ENCODE peak calls at places on chromosome 21, in eight cellular contexts. V is mammary epithelial cell; Q is small intestine; W is skeletal muscle cell; H is amygdala; N is mucosa of descending colon; L is stimulated activated CD4-positive, alpha-beta T cell treated with anti-CD3 and anti-CD28 coated beads, Interleukin-12 subunit alpha, Interleukin-12 subunit beta, amount 100 ng/mL, for 48 hours; F is naive thymus-derived CD4-positive, alpha-beta T cell. M is an unnamed sample.
A peak's percentile ranks its signal among the peaks of the same experiment; 100 is the strongest.

GRCh38 chr21:25368531-25368930 is 238.8 kb downstream of the MRPL39 start:
- DNase-seq in V (no peak), Q (no peak), W (no peak), H (no peak), N (no peak), L (no peak), F (no peak), M (no peak)

GRCh38 chr21:46357684-46358425 is 33.9 kb downstream of the PCNT start:
- DNase-seq in V (no peak), Q (no peak), W (no peak), H (no peak), N (no peak), L (no peak), F (no peak), M (no peak)

GRCh38 chr21:39319814-39320332 is 6.4 kb upstream of the BRWD1 start:
- DNase-seq in V (no peak), Q (no peak), W (no peak), H (no peak), N (no peak), L (no peak), F (no peak), M (no peak)

GRCh38 chr21:37455504-37455911 is 88.9 kb downstream of the DYRK1A start:
- DNase-seq in V (no peak), Q (peak; percentile 55), W (no peak), H (no peak), N (no peak), L (no peak), F (no peak), M (no peak)

GRCh38 chr21:44959376-44960091 is 19.7 kb downstream of the SLX9 start:
- DNase-seq in V (no peak), Q (no peak), W (no peak), H (no peak), N (no peak), L (no peak), F (no peak), M (no peak)

GRCh38 chr21:31892686-31893085 is 19.9 kb downstream of the HUNK start:
- DNase-seq in V (no peak), Q (no peak), W (no peak), H (no peak), N (no peak), L (no peak), F (no peak), M (no peak)

GRCh38 chr21:38379171-38379570 is 119.1 kb downstream of the ERG start:
- DNase-seq in V (no peak), Q (no peak), W (no peak), H (no peak), N (no peak), L (no peak), F (no peak), M (no peak)

GRCh38 chr21:42341776-42342542 is 8.8 kb downstream of the TFF2 start:
- DNase-seq in V (no peak), Q (no peak), W (no peak), H (no peak), N (no peak), L (no peak), F (no peak), M (no peak)

GRCh38 chr21:36337099-36337509 is 17.1 kb downstream of the MORC3 start:
- DNase-seq in V (peak; percentile 85), Q (no peak), W (no peak), H (no peak), N (no peak), L (no peak), F (no peak), M (no peak)

GRCh38 chr21:14871861-14872260 is 192.9 kb downstream of the NRIP1 start:
- DNase-seq in V (no peak), Q (peak; percentile 62), W (no peak), H (no peak), N (no peak), L (no peak), F (no peak), M (no peak)

GRCh38 chr21:38691626-38692025 is 114.1 kb upstream of the ETS2 start:
- DNase-seq in V (no peak), Q (no peak), W (no peak), H (no peak), N (no peak), L (no peak), F (no peak), M (no peak)

GRCh38 chr21:26236281-26236680 is 65.7 kb upstream of the APP start:
- DNase-seq in V (peak; percentile 4), Q (no peak), W (no peak), H (no peak), N (no peak), L (no peak), F (no peak), M (no peak)

GRCh38 chr21:39218082-39218409 is 34.8 kb upstream of the PSMG1 start:
- DNase-seq in V (no peak), Q (no peak), W (no peak), H (no peak), N (no peak), L (no peak), F (no peak), M (no peak)

GRCh38 chr21:37546949-37547614 is 180.5 kb downstream of the DYRK1A start:
- DNase-seq in V (no peak), Q (no peak), W (no peak), H (no peak), N (no peak), L (no peak), F (no peak), M (peak; percentile 68)

GRCh38 chr21:44618504-44618903 is 6.6 kb downstream of the KRTAP10-8 start:
- DNase-seq in V (no peak), Q (peak; percentile 48), W (no peak), H (peak; percentile 8), N (peak; percentile 44), L (no peak), F (no peak), M (peak; percentile 2)

GRCh38 chr21:45130324-45130774 is 56.0 kb downstream of the ADARB1 start:
- DNase-seq in V (peak; percentile 61), Q (peak; percentile 45), W (no peak), H (no peak), N (no peak), L (no peak), F (no peak), M (no peak)

GRCh38 chr21:34861302-34861701 is 187.8 kb downstream of the RUNX1 start:
- DNase-seq in V (no peak), Q (no peak), W (no peak), H (no peak), N (no peak), L (no peak), F (no peak), M (no peak)

GRCh38 chr21:21383126-21383525 is 384.9 kb downstream of the NCAM2 start:
- DNase-seq in V (no peak), Q (no peak), W (peak; percentile 20), H (no peak), N (no peak), L (no peak), F (no peak), M (no peak)

GRCh38 chr21:40129809-40130208 is 262.6 kb downstream of the PCP4 start:
- DNase-seq in V (no peak), Q (peak; percentile 12), W (no peak), H (no peak), N (no peak), L (no peak), F (no peak), M (no peak)

GRCh38 chr21:45048968-45049367 is 25.4 kb upstream of the ADARB1 start:
- DNase-seq in V (no peak), Q (no peak), W (no peak), H (no peak), N (no peak), L (no peak), F (no peak), M (no peak)

GRCh38 chr21:26544208-26544607 is 28.9 kb downstream of the CYYR1 start:
- DNase-seq in V (no peak), Q (no peak), W (no peak), H (no peak), N (no peak), L (no peak), F (no peak), M (no peak)

GRCh38 chr21:17610862-17611261 is 1.8 kb downstream of the BTG3 start:
- DNase-seq in V (peak; percentile 12), Q (peak; percentile 24), W (no peak), H (no peak), N (peak; percentile 44), L (peak; percentile 3), F (no peak), M (no peak)

GRCh38 chr21:31382060-31382459 is 38.0 kb upstream of the TIAM1 start:
- DNase-seq in V (no peak), Q (no peak), W (no peak), H (no peak), N (no peak), L (no peak), F (no peak), M (no peak)

GRCh38 chr21:45901061-45901690 is 80.4 kb upstream of the COL6A1 start:
- DNase-seq in V (no peak), Q (no peak), W (no peak), H (no peak), N (no peak), L (no peak), F (no peak), M (no peak)

GRCh38 chr21:27171704-27172103 is 204.8 kb upstream of the ADAMTS5 start:
- DNase-seq in V (no peak), Q (no peak), W (peak; percentile 37), H (no peak), N (no peak), L (no peak), F (no peak), M (no peak)

GRCh38 chr21:32475162-32475812 is 62.8 kb downstream of the EVA1C start:
- DNase-seq in V (no peak), Q (no peak), W (no peak), H (no peak), N (no peak), L (no peak), F (no peak), M (no peak)

GRCh38 chr21:38439957-38440356 is 58.3 kb downstream of the ERG start:
- DNase-seq in V (no peak), Q (no peak), W (no peak), H (no peak), N (no peak), L (no peak), F (no peak), M (no peak)

GRCh38 chr21:38958940-38959685 is 153.4 kb downstream of the ETS2 start:
- DNase-seq in V (peak; percentile 78), Q (peak; percentile 25), W (peak; percentile 66), H (no peak), N (peak; percentile 54), L (no peak), F (no peak), M (no peak)

GRCh38 chr21:43799301-43799840 is 10.0 kb downstream of the RRP1 start:
- DNase-seq in V (no peak), Q (no peak), W (no peak), H (no peak), N (no peak), L (no peak), F (no peak), M (no peak)

GRCh38 chr21:45973475-45974072 is 8.0 kb upstream of the COL6A1 start:
- DNase-seq in V (peak; percentile 24), Q (peak; percentile 22), W (peak; percentile 68), H (peak; percentile 55), N (peak; percentile 73), L (peak; percentile 61), F (peak; percentile 81), M (no peak)

GRCh38 chr21:33069994-33070811 is at the start of gene OLIG1:
- DNase-seq in V (peak; percentile 32), Q (peak; percentile 11), W (no peak), H (peak; percentile 83), N (peak; percentile 46), L (peak; percentile 37), F (no peak), M (no peak)

GRCh38 chr21:15211491-15212133 is 146.8 kb upstream of the NRIP1 start:
- DNase-seq in V (no peak), Q (no peak), W (no peak), H (no peak), N (no peak), L (no peak), F (no peak), M (no peak)

GRCh38 chr21:44019568-44019958 is 7.5 kb downstream of the TRAPPC10 start:
- DNase-seq in V (no peak), Q (no peak), W (no peak), H (no peak), N (no peak), L (no peak), F (no peak), M (no peak)

GRCh38 chr21:44650973-44651675 is 3.3 kb downstream of the KRTAP12-4 start:
- DNase-seq in V (no peak), Q (no peak), W (no peak), H (no peak), N (no peak), L (no peak), F (no peak), M (no peak)